ENCODE peak calls at places on chromosomes 4 and X, in four cellular contexts. W is naive thymus-derived CD4-positive, alpha-beta T cell; K is K562; M is CD8-positive, alpha-beta T cell. P is an unnamed sample.
A peak's percentile ranks its signal among the peaks of the same experiment; 100 is the strongest.

GRCh38 chrX:31423575-31424284 is 351.9 kb upstream of the FTHL17 start:
- DNase-seq in W (no peak), M (no peak), K (peak; percentile 11), P (peak; percentile 71)

GRCh38 chrX:135543924-135544323 is 23.5 kb downstream of the INTS6L start:
- DNase-seq in M (peak; percentile 43), W (peak; percentile 35), K (peak; percentile 40), P (peak; percentile 65)

GRCh38 chrX:15849555-15849954 is 5.1 kb downstream of the AP1S2 start:
- DNase-seq in K (peak; percentile 9), W (no peak), M (no peak), P (peak; percentile 46)

GRCh38 chr4:147157860-147158701 is 212.4 kb upstream of the TTC29 start:
- DNase-seq in K (no peak), W (no peak), M (no peak), P (peak; percentile 66)

GRCh38 chr4:72767903-72768817 is 199.1 kb upstream of the ADAMTS3 start:
- DNase-seq in W (no peak), K (no peak), M (no peak), P (no peak)

GRCh38 chrX:150907474-150907873 is 9.0 kb upstream of the CD99L2 start:
- DNase-seq in K (no peak), M (no peak), W (no peak), P (no peak)

GRCh38 chrX:9342581-9343051 is 122.2 kb upstream of the TBL1X start:
- DNase-seq in W (peak; percentile 57), M (peak; percentile 50), K (peak; percentile 89), P (peak; percentile 94)

GRCh38 chr4:112140536-112140935 is 4.7 kb upstream of the FAM241A start:
- DNase-seq in W (no peak), M (no peak), K (no peak), P (no peak)

GRCh38 chr4:46975841-46976551 is 17.4 kb downstream of the GABRA4 start:
- DNase-seq in K (no peak), M (no peak), W (no peak), P (no peak)

GRCh38 chrX:75038925-75039324 is 113.7 kb upstream of the NEXMIF start:
- DNase-seq in M (no peak), W (no peak), K (no peak), P (peak; percentile 43)

GRCh38 chr4:145307763-145308430 is 127.5 kb upstream of the OTUD4 start:
- DNase-seq in K (no peak), M (no peak), W (no peak), P (no peak)

GRCh38 chrX:51894697-51895336 is 1.4 kb downstream of the MAGED1 start:
- DNase-seq in M (peak; percentile 26), W (no peak), K (no peak), P (peak; percentile 71)

GRCh38 chr4:180962268-180962667 is 1280.9 kb upstream of the TENM3 start:
- DNase-seq in K (no peak), W (no peak), M (no peak), P (no peak)

GRCh38 chr4:185196437-185196836 is 7.4 kb downstream of the CFAP97 start:
- DNase-seq in K (no peak), W (no peak), M (no peak), P (no peak)

GRCh38 chrX:10190367-10190766 is 33.6 kb downstream of the CLCN4 start:
- DNase-seq in W (no peak), M (no peak), K (peak; percentile 51), P (peak; percentile 73)

GRCh38 chr4:106594291-106594952 is 225.8 kb upstream of the GIMD1 start:
- DNase-seq in M (no peak), K (no peak), W (no peak), P (no peak)

GRCh38 chr4:101218346-101218745 is 129.0 kb downstream of the PPP3CA start:
- DNase-seq in K (no peak), W (no peak), M (no peak), P (no peak)

GRCh38 chr4:150801833-150802232 is 213.3 kb downstream of the LRBA start:
- DNase-seq in W (no peak), M (no peak), K (no peak), P (no peak)

GRCh38 chr4:169485084-169485483 is 127.3 kb downstream of the NEK1 start:
- DNase-seq in W (no peak), K (no peak), M (no peak), P (no peak)

GRCh38 chrX:45714864-45715263 is 514.2 kb upstream of the DIPK2B start:
- DNase-seq in K (no peak), W (no peak), M (no peak), P (no peak)

GRCh38 chrX:41085883-41086626 is 810 bp downstream of the USP9X start:
- DNase-seq in K (peak; percentile 35), M (peak; percentile 34), W (peak; percentile 42), P (peak; percentile 80)

GRCh38 chrX:129613596-129613995 is 41.2 kb downstream of the APLN start:
- DNase-seq in K (no peak), W (no peak), M (no peak), P (no peak)

GRCh38 chr4:6221296-6221850 is 21.0 kb upstream of the JAKMIP1 start:
- DNase-seq in K (no peak), W (no peak), M (no peak), P (no peak)

GRCh38 chr4:4227510-4228355 is 1.0 kb upstream of the OTOP1 start:
- DNase-seq in K (peak; percentile 18), M (no peak), W (no peak), P (no peak)

GRCh38 chrX:11438767-11439166 is 145.6 kb downstream of the AMELX start:
- DNase-seq in M (no peak), W (no peak), K (no peak), P (no peak)

GRCh38 chr4:2483237-2483636 is 14.3 kb downstream of the RNF4 start:
- DNase-seq in K (no peak), M (no peak), W (no peak), P (no peak)
- H3K4me3 ChIP-seq in K (no peak overlapping the region), M (no peak overlapping the region), W (no peak overlapping the region), P (no peak overlapping the region)

GRCh38 chr4:929970-930625 is 2.0 kb downstream of the GAK start:
- DNase-seq in K (no peak), M (no peak), W (no peak), P (no peak)
- H3K4me3 ChIP-seq in K (peak overlapping the region; percentile 99), M (peak overlapping the region; percentile 96), W (peak overlapping the region; percentile 83), P (peak overlapping the region; percentile 86)

GRCh38 chr4:26525751-26526150 is 35.5 kb upstream of the CCKAR start:
- DNase-seq in K (no peak), M (no peak), W (no peak), P (no peak)
- H3K4me3 ChIP-seq in K (no peak overlapping the region), M (no peak overlapping the region), W (no peak overlapping the region), P (no peak overlapping the region)

GRCh38 chrX:37783284-37783683 is 3.4 kb downstream of the CYBB start:
- DNase-seq in M (no peak), K (no peak), W (no peak), P (no peak)

GRCh38 chrX:37786666-37787337 is 6.9 kb downstream of the CYBB start:
- DNase-seq in W (no peak), M (no peak), K (no peak), P (no peak)

GRCh38 chrX:37787353-37787869 is 7.6 kb downstream of the CYBB start:
- DNase-seq in K (no peak), W (no peak), M (no peak), P (no peak)

GRCh38 chrX:37781808-37782207 is 1.9 kb downstream of the CYBB start:
- DNase-seq in K (no peak), M (no peak), W (no peak), P (no peak)

GRCh38 chrX:37785569-37785968 is 5.7 kb downstream of the CYBB start:
- DNase-seq in K (no peak), M (no peak), W (no peak), P (no peak)
- H3K4me3 ChIP-seq in K (no peak overlapping the region), M (no peak overlapping the region), W (no peak overlapping the region), P (no peak overlapping the region)

DNA sequence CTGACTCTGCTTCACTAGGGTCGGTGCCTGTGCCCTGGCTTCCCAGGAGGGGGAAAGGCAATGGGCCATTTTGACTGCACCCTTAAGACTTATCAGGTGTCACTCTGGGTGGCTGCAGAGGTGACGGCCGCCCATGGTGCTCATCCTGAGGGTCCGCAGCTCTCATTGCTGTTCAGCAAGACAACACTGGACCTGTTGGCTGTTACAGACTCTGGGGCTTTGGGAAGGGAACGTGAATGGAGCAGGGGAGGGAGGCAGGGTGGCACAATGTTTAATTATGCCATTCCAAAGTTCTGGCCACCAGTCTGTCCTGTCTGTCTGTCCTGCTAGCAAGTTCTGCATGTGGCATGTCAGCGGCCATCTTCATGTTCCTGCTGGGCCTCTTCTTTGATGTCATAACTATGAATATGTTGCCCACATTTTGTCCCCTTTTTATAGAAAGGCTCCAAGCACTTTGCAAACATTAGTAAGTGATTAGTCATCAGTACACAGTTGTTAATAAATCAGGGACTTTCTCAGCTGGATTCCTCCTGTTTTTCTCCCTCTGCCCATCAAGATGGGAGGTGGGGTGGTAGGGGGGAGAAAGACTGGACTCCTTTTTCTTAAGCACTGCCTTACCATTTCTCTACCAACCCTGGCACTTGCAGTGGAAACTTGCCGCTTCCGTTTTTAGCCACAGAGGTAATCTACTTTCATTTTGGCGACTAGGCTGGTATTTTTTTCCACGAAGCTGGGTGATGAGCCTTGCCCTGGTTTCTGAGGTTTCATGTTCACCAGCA is 88.7 kb upstream of the TRIM2 start:
- DNase-seq in M (peak; percentile 68), K (no peak), W (peak; percentile 83), P (no peak)
- H3K4me3 ChIP-seq in M (peak overlapping the region; percentile 31), K (no peak overlapping the region), W (peak overlapping the region; percentile 46), P (no peak overlapping the region)

DNA sequence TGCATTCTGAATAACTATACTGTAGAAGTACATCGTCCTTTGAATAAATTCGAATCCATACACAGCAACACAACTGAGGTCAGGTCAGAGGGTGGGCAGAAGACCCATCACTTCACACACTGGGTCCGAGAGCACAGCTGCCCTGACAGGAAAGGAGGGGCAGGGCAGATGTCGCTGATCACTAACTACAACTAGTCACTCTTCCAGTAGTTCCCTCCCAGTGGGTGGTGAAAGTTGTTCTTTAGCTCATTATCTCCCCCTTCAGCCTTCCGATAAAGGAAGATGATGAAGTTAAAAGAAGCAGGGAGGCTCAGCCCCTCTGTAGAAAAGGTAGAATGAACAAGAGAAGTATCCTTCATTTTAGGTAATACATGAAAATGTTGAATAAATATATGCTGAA is 278.9 kb downstream of the INPP4B start:
- DNase-seq in M (peak; percentile 10), K (no peak), W (peak; percentile 57), P (no peak)
- H3K4me3 ChIP-seq in M (peak overlapping the region; percentile 17), K (no peak overlapping the region), W (peak overlapping the region; percentile 59), P (no peak overlapping the region)

DNA sequence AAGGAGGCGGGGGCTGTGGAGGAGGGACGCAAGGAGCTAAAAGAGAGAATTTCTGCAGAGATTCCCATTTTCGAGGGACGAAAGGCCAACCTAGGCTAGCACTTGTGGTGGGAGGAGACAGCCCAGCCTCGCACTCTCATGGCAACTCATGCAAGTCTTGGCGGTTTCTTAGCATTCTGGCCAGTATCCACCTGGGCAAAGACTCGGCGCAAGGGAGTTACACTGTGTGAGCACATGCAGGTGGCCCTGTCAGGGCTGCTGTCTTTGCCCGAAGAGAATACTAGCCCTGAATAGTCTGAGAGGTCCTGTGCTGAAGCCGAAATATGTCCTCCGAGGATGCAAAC is 15.5 kb downstream of the MCF2 start:
- DNase-seq in M (no peak), W (no peak), K (no peak), P (no peak)
- H3K4me3 ChIP-seq in M (no peak overlapping the region), W (no peak overlapping the region), K (no peak overlapping the region), P (no peak overlapping the region)

DNA sequence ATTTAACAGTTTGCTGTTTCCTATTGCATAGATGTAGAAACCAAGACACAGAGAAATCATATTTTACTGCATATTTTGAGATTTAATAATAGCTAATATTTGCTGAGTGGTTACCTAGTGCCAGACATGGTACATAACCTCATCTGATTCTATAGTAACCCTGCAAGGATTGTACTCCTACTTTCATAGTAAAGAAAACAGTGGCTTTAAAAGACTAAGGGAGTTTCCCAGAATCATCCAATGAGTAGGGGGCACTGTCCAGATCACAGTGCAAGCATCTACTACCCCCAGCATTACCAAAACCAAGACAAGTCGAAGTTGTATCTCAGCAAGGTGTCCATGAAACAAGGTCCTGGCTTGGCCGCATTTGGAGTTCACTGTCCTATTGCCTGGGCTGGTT is 224.5 kb upstream of the TENM3 start:
- DNase-seq in M (no peak), K (no peak), W (no peak), P (no peak)
- H3K4me3 ChIP-seq in M (no peak overlapping the region), K (no peak overlapping the region), W (no peak overlapping the region), P (no peak overlapping the region)

P was measured in HAP-1.